ENCODE peak calls at places on chromosome 14, in four cellular contexts. T is kidney, W is RWPE1, Q is AG20443. Y is an unnamed sample.

GRCh38 chr14:69685217-69685616 is 73.8 kb downstream of the SUSD6 start:
- DNase-seq in W (peak; percentile 89), T (no peak), Q (no peak), Y (no peak)

GRCh38 chr14:33686218-33686617 is 264.7 kb downstream of the EGLN3 start:
- DNase-seq in T (no peak), W (peak; percentile 85), Q (peak; percentile 63), Y (no peak)

GRCh38 chr14:100669468-100669867 is 57.2 kb upstream of the DLK1 start:
- DNase-seq in W (no peak), T (peak; percentile 15), Q (no peak), Y (no peak)

GRCh38 chr14:53032161-53032803 is 81.4 kb upstream of the FERMT2 start:
- DNase-seq in W (peak; percentile 25), Q (peak; percentile 77), T (no peak), Y (no peak)

GRCh38 chr14:69041783-69042182 is 62.7 kb upstream of the ACTN1 start:
- DNase-seq in W (no peak), T (no peak), Q (no peak), Y (no peak)

GRCh38 chr14:103136388-103137271 is 13.4 kb downstream of the TNFAIP2 start:
- DNase-seq in Q (peak; percentile 83), W (peak; percentile 69), T (peak; percentile 73), Y (peak; percentile 67)

GRCh38 chr14:86777950-86778602 is 1214.9 kb downstream of the GALC start:
- DNase-seq in Q (peak; percentile 11), W (peak; percentile 9), T (no peak), Y (peak; percentile 6)

GRCh38 chr14:61003571-61003970 is 22.5 kb downstream of the SLC38A6 start:
- DNase-seq in W (no peak), Q (peak; percentile 22), T (no peak), Y (no peak)

GRCh38 chr14:104335611-104336010 is 197.2 kb downstream of the KIF26A start:
- DNase-seq in Q (no peak), W (no peak), T (no peak), Y (no peak)

GRCh38 chr14:102775855-102776760 is 1.1 kb upstream of the TRAF3 start:
- DNase-seq in Q (peak; percentile 74), W (no peak), T (peak; percentile 74), Y (peak; percentile 53)

GRCh38 chr14:30227436-30227835 is 299.8 kb upstream of the PRKD1 start:
- DNase-seq in T (no peak), Q (peak; percentile 11), W (no peak), Y (no peak)

GRCh38 chr14:96204151-96205058 is at the start of gene BDKRB2:
- DNase-seq in W (peak; percentile 90), Q (peak; percentile 96), T (peak; percentile 93), Y (peak; percentile 27)

GRCh38 chr14:93137864-93138263 is 22.1 kb upstream of the ITPK1 start:
- DNase-seq in W (no peak), Q (no peak), T (peak; percentile 92), Y (peak; percentile 82)

GRCh38 chr14:35687335-35687939 is 121.7 kb downstream of the RALGAPA1 start:
- DNase-seq in Q (peak; percentile 47), W (peak; percentile 41), T (no peak), Y (peak; percentile 61)

GRCh38 chr14:94676495-94677238 is 64.5 kb downstream of the SERPINA3 start:
- DNase-seq in T (no peak), Q (no peak), W (no peak), Y (no peak)

GRCh38 chr14:94775082-94775874 is 5.4 kb upstream of the GSC start:
- DNase-seq in T (peak; percentile 31), W (no peak), Q (no peak), Y (no peak)

GRCh38 chr14:69092840-69093422 is 60.0 kb downstream of the DCAF5 start:
- DNase-seq in T (no peak), W (no peak), Q (no peak), Y (no peak)

GRCh38 chr14:68039593-68039992 is 220.0 kb downstream of the RAD51B start:
- DNase-seq in T (no peak), W (no peak), Q (no peak), Y (no peak)

GRCh38 chr14:104405566-104406226 is 173.9 kb upstream of the C14orf180 start:
- DNase-seq in W (no peak), T (no peak), Q (no peak), Y (no peak)

GRCh38 chr14:100677925-100678765 is 48.5 kb upstream of the DLK1 start:
- DNase-seq in Q (peak; percentile 55), T (no peak), W (no peak), Y (peak; percentile 85)

GRCh38 chr14:61322011-61322798 is 826 bp downstream of the PRKCH start:
- DNase-seq in Q (no peak), W (peak; percentile 52), T (peak; percentile 90), Y (no peak)

GRCh38 chr14:67166450-67166853 is 22.8 kb upstream of the GARIN2 start:
- DNase-seq in T (no peak), W (peak; percentile 32), Q (peak; percentile 47), Y (peak; percentile 43)

GRCh38 chr14:23793532-23793931 is 157.4 kb downstream of the DHRS2 start:
- DNase-seq in W (no peak), T (no peak), Q (no peak), Y (no peak)

GRCh38 chr14:57390806-57391562 is 598 bp downstream of the NAA30 start:
- DNase-seq in T (peak; percentile 83), W (peak; percentile 14), Q (peak; percentile 65), Y (peak; percentile 31)

GRCh38 chr14:63956326-63956725 is 103.5 kb downstream of the SYNE2 start:
- DNase-seq in W (no peak), Q (no peak), T (no peak), Y (no peak)

GRCh38 chr14:63710497-63710896 is 17.4 kb downstream of the SGPP1 start:
- DNase-seq in T (no peak), Q (no peak), W (no peak), Y (no peak)

GRCh38 chr14:60933920-60934655 is 46.8 kb downstream of the TRMT5 start:
- DNase-seq in Q (no peak), W (no peak), T (no peak), Y (peak; percentile 44)

GRCh38 chr14:73610692-73611091 is 1.6 kb upstream of the ACOT6 start:
- DNase-seq in T (no peak), Q (no peak), W (no peak), Y (no peak)

GRCh38 chr14:53493310-53493709 is 340.2 kb upstream of the DDHD1 start:
- DNase-seq in T (no peak), W (no peak), Q (no peak), Y (no peak)

GRCh38 chr14:99969673-99970322 is 95.4 kb upstream of the EVL start:
- DNase-seq in Q (no peak), T (no peak), W (no peak), Y (no peak)

GRCh38 chr14:69904246-69904645 is 25.0 kb downstream of the SMOC1 start:
- DNase-seq in W (no peak), Q (no peak), T (no peak), Y (no peak)

GRCh38 chr14:78673845-78674244 is 503.7 kb downstream of the NRXN3 start:
- DNase-seq in T (no peak), Q (no peak), W (no peak), Y (no peak)